ENCODE peak calls at places on chromosomes 6 and 20, in six cellular contexts. V is brain microvascular endothelial cell, Z is heart left ventricle, L is prostate gland, S is hepatocyte, N is stomach. J is an unnamed sample.

GRCh38 chr6:46329568-46329967 is 158.8 kb upstream of the ENPP5 start:
- DNase-seq in Z (no peak), L (no peak), S (no peak), N (no peak), V (no peak), J (no peak)

GRCh38 chr6:108671175-108671574 is 110.5 kb downstream of the FOXO3 start:
- DNase-seq in N (no peak), L (no peak), S (no peak), V (no peak), Z (no peak), J (no peak)

GRCh38 chr6:137417411-137417810 is 76.8 kb downstream of the OLIG3 start:
- DNase-seq in L (no peak), N (no peak), Z (no peak), V (no peak), S (no peak), J (no peak)

GRCh38 chr6:45877970-45878590 is 137.6 kb downstream of the CLIC5 start:
- DNase-seq in N (no peak), Z (no peak), L (no peak), S (no peak), V (no peak), J (no peak)

GRCh38 chr20:49892260-49893216 is 22.8 kb downstream of the SPATA2 start:
- DNase-seq in V (no peak), Z (peak; percentile 62), N (no peak), S (no peak), L (no peak), J (no peak)

GRCh38 chr6:31927242-31927867 is at the start of gene C2:
- DNase-seq in Z (no peak), N (no peak), L (no peak), V (no peak), S (no peak), J (no peak)

GRCh38 chr6:135525550-135525949 is 28.0 kb upstream of the AHI1 start:
- DNase-seq in Z (no peak), L (no peak), S (no peak), N (no peak), V (no peak), J (no peak)

GRCh38 chr6:42279144-42279781 is 61.6 kb upstream of the MRPS10 start:
- DNase-seq in Z (no peak), S (peak; percentile 66), V (peak; percentile 13), N (no peak), L (no peak), J (no peak)

GRCh38 chr6:170225852-170226417 is 64.9 kb downstream of the DLL1 start:
- DNase-seq in Z (peak; percentile 20), L (peak; percentile 95), S (no peak), N (peak; percentile 47), V (no peak), J (no peak)

GRCh38 chr6:160337301-160337700 is 10.9 kb upstream of the SLC22A3 start:
- DNase-seq in N (no peak), Z (no peak), V (peak; percentile 62), S (no peak), L (no peak), J (no peak)

GRCh38 chr6:14542670-14543366 is 425.2 kb downstream of the CD83 start:
- DNase-seq in V (peak; percentile 76), S (no peak), Z (no peak), L (no peak), N (no peak), J (peak; percentile 62)

GRCh38 chr20:9573598-9573997 is 59.2 kb downstream of the LAMP5 start:
- DNase-seq in L (no peak), V (no peak), N (no peak), S (no peak), Z (no peak), J (no peak)

GRCh38 chr6:112203577-112204349 is 50.6 kb downstream of the LAMA4 start:
- DNase-seq in Z (no peak), V (peak; percentile 87), S (peak; percentile 14), L (no peak), N (no peak), J (no peak)
- H3K27ac ChIP-seq in Z (no peak overlapping the region), V (peak overlapping the region; percentile 84), S (peak overlapping the region; percentile 70), L (no peak overlapping the region), N (peak overlapping the region; percentile 76), J (peak overlapping the region; percentile 32)

DNA sequence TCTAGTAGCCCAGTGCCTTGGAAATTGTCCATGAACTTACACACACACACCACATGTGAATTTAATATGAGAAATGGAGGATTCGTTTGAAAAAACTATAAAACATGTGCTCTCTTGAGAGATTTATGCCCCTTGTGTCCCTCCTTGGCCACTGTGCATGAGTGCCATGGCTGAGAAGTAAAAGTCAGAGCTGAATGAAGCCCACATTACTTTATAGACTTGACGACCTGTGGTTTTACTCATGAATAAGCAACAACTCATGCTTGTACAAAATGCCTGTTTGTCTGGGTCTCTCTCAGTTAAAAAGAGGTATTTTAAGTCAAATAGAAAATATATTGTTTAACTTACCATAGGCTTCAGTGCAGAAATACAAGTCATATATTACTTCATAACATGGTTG is 102.7 kb downstream of the KCNQ5 start:
- DNase-seq in Z (no peak), V (no peak), N (no peak), L (no peak), S (no peak), J (no peak)
- TF ChIP-seq CTCF in Z (no peak), V (no peak), N (no peak), L (no peak), S (no peak), J (no peak)

GRCh38 chr6:155177369-155177961 is 86.3 kb upstream of the CLDN20 start:
- DNase-seq in N (peak; percentile 38), S (peak; percentile 87), L (peak; percentile 65), V (peak; percentile 82), Z (no peak), J (peak; percentile 55)

GRCh38 chr6:155170519-155170918 is 93.3 kb upstream of the CLDN20 start:
- DNase-seq in L (no peak), S (no peak), V (no peak), N (no peak), Z (no peak), J (no peak)

GRCh38 chr6:155171109-155171746 is 92.6 kb upstream of the CLDN20 start:
- DNase-seq in N (no peak), Z (no peak), L (no peak), S (peak; percentile 25), V (peak; percentile 90), J (no peak)

GRCh38 chr6:155174576-155175174 is 89.1 kb upstream of the CLDN20 start:
- DNase-seq in S (peak; percentile 89), L (peak; percentile 70), V (peak; percentile 83), Z (peak; percentile 52), N (peak; percentile 60), J (peak; percentile 55)

DNA sequence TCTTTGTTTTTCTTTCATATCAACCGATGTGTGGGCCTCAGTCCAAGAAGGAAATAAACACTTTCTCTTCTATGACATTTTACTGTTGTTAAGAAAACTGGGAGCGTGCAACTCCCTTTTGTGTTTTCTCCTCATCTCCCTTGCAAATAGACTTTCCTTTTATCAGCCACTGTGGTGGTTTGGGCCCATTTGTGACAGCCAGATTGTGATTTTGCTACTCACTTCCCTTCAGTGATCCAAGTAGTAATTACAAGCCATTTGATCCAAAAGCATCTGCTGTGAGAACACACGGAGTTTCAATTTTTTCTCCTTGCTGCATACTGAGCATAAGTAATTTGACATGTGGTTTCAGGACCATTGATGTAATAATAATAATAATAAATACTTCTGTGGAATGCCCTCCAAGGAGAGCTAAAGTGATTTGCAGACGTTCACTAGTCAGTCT is 92.0 kb upstream of the CLDN20 start:
- DNase-seq in L (no peak), N (no peak), Z (no peak), V (peak; percentile 38), S (no peak), J (no peak)
- H3K4me3 ChIP-seq in L (no peak overlapping the region), N (no peak overlapping the region), Z (no peak overlapping the region), V (no peak overlapping the region), S (no peak overlapping the region), J (peak overlapping the region; percentile 31)

GRCh38 chr20:61575151-61575937 is 323.3 kb downstream of the CDH4 start:
- DNase-seq in V (no peak), Z (no peak), L (no peak), N (no peak), S (peak; percentile 23), J (no peak)
- H3K27ac ChIP-seq in V (no peak overlapping the region), Z (no peak overlapping the region), L (no peak overlapping the region), N (no peak overlapping the region), S (peak overlapping the region; percentile 38), J (no peak overlapping the region)

GRCh38 chr20:44092551-44093248 is 94.3 kb downstream of the JPH2 start:
- DNase-seq in N (no peak), V (peak; percentile 44), S (peak; percentile 65), Z (no peak), L (no peak), J (no peak)

GRCh38 chr20:44093249-44093582 is 93.8 kb downstream of the JPH2 start:
- DNase-seq in V (no peak), N (no peak), L (no peak), S (no peak), Z (no peak), J (no peak)

GRCh38 chr20:44089987-44090674 is 96.9 kb downstream of the JPH2 start:
- DNase-seq in S (peak; percentile 44), N (no peak), Z (no peak), L (no peak), V (peak; percentile 60), J (no peak)

GRCh38 chr20:44087857-44088120 is 99.2 kb downstream of the JPH2 start:
- DNase-seq in N (no peak), L (no peak), Z (no peak), V (no peak), S (no peak), J (no peak)

DNA sequence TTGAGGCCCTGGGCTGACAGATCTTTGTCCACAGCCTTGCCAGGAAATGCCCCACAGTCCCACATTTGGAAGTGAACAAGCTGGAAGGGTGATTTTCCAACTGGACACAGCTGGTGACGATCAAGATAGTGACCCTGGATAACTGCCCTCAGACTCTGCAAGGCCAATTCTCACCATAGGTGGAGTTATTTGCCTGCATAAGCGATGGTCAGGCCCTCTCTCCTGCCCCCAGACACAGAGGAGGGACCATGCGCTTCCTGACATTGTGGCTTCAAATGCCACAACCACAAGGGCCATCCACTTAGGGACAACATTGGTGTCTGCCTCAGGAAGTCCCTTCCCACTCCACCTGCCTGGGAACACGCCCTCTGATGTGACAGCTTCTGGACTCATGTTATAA is 96.0 kb downstream of the JPH2 start:
- DNase-seq in L (no peak), S (no peak), V (no peak), N (no peak), Z (no peak), J (no peak)
- TF ChIP-seq CTCF in L (no peak), S (no peak), V (no peak), N (no peak), Z (no peak), J (peak; percentile 3)

DNA sequence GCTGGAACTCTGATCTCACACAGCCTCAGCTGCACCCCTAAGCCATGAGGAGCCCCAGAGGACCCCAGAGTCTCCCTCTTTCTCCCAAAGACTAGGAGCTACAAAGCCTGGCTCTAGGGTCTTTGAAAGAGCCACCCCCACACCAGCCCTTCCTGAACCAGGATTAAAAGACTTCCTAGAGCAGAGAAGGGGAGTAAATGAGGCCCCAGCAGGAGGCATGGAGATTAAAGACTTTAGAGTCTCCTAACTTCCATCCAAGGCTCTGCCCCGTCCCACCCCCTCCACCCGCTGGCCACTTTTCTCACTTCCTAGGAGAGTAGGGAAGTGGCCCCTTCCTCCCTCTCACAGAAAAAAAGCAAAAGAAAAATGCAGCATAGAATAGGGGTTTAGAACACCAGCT is 1.7 kb downstream of the PREX1 start:
- DNase-seq in N (no peak), V (no peak), L (no peak), Z (no peak), S (no peak), J (no peak)
- H3K4me3 ChIP-seq in N (peak overlapping the region; percentile 67), V (peak overlapping the region; percentile 77), L (peak overlapping the region; percentile 57), Z (peak overlapping the region; percentile 69), S (no peak overlapping the region), J (no peak overlapping the region)